ENCODE peak calls at places on chromosomes 5 and 9, in five cellular contexts. H is T-helper 9 cell, R is retina, D is transverse colon, Z is kidney tubule cell. P is an unnamed sample.

GRCh38 chr9:124342946-124343485 is 72.2 kb downstream of the PSMB7 start:
- DNase-seq in Z (peak; percentile 65), H (no peak), D (peak; percentile 37), R (no peak), P (peak; percentile 74)

GRCh38 chr5:443239-444151 is 519 bp downstream of the EXOC3 start:
- DNase-seq in Z (peak; percentile 23), D (peak; percentile 25), R (peak; percentile 20), H (no peak), P (peak; percentile 40)

GRCh38 chr5:76489877-76490688 is 87.0 kb downstream of the IQGAP2 start:
- DNase-seq in R (no peak), Z (no peak), H (no peak), D (no peak), P (no peak)

GRCh38 chr5:173823721-173824567 is 64.2 kb upstream of the CPEB4 start:
- DNase-seq in R (no peak), H (no peak), Z (peak; percentile 95), D (peak; percentile 52), P (no peak)

GRCh38 chr5:157108961-157109360 is at the start of gene HAVCR2:
- DNase-seq in R (no peak), H (peak; percentile 6), D (peak; percentile 42), Z (peak; percentile 25), P (peak; percentile 42)

GRCh38 chr5:122880749-122881148 is 35.3 kb downstream of the SNX24 start:
- DNase-seq in Z (peak; percentile 14), H (no peak), R (no peak), D (no peak), P (no peak)

GRCh38 chr9:132037470-132037869 is 42.2 kb downstream of the MED27 start:
- DNase-seq in H (no peak), Z (no peak), R (no peak), D (no peak), P (no peak)

GRCh38 chr5:1801954-1802295 is 718 bp downstream of the NDUFS6 start:
- DNase-seq in Z (peak; percentile 35), D (no peak), H (no peak), R (no peak), P (peak; percentile 6)

GRCh38 chr9:20722221-20722620 is 38.2 kb downstream of the FOCAD start:
- DNase-seq in Z (no peak), D (no peak), R (no peak), H (no peak), P (no peak)

GRCh38 chr9:133112361-133113026 is 8.5 kb downstream of the RALGDS start:
- DNase-seq in H (peak; percentile 43), D (peak; percentile 62), R (no peak), Z (no peak), P (no peak)

GRCh38 chr9:24961787-24962186 is 416.1 kb upstream of the IZUMO3 start:
- DNase-seq in Z (no peak), H (no peak), D (no peak), R (no peak), P (no peak)

GRCh38 chr5:15203376-15203775 is 296.6 kb upstream of the FBXL7 start:
- DNase-seq in R (no peak), D (no peak), H (no peak), Z (peak; percentile 60), P (no peak)

P was measured in DMS79.